ENCODE peak calls at places on chromosomes 2 and 18, in five cellular contexts. D, X, L, Q and J are unnamed samples.

GRCh38 chr18:22796069-22796468 is 137.1 kb upstream of the RBBP8 start:
- DNase-seq in Q (no peak), D (no peak), L (no peak), X (no peak), J (no peak)

GRCh38 chr2:96809951-96810782 is 5.9 kb upstream of the CNNM3 start:
- DNase-seq in D (no peak), X (no peak), L (no peak), Q (no peak), J (no peak)

GRCh38 chr2:8525582-8526402 is 156.1 kb upstream of the ID2 start:
- DNase-seq in L (no peak), D (peak; percentile 16), Q (peak; percentile 93), X (peak; percentile 53), J (peak; percentile 55)

GRCh38 chr2:51888120-51888519 is 856.2 kb upstream of the NRXN1 start:
- DNase-seq in L (no peak), Q (no peak), D (no peak), X (no peak), J (no peak)

GRCh38 chr2:3146772-3147640 is 230.6 kb downstream of the EIPR1 start:
- DNase-seq in X (no peak), D (no peak), L (no peak), Q (no peak), J (no peak)

GRCh38 chr2:165149439-165149838 is 54.4 kb downstream of the SCN3A start:
- DNase-seq in Q (no peak), L (no peak), X (no peak), D (no peak), J (no peak)

GRCh38 chr2:13542061-13542460 is 825.3 kb downstream of the TRIB2 start:
- DNase-seq in L (no peak), Q (no peak), X (no peak), D (no peak), J (no peak)

GRCh38 chr18:2529154-2529553 is 42.2 kb downstream of the METTL4 start:
- DNase-seq in D (peak; percentile 92), L (no peak), Q (no peak), X (no peak), J (peak; percentile 65)

GRCh38 chr2:235494716-235495372 is 1.0 kb downstream of the AGAP1 start:
- DNase-seq in D (peak; percentile 32), X (peak; percentile 36), L (no peak), Q (peak; percentile 56), J (no peak)

GRCh38 chr2:17166506-17166905 is 351.7 kb downstream of the RAD51AP2 start:
- DNase-seq in X (no peak), D (peak; percentile 72), Q (no peak), L (no peak), J (peak; percentile 32)

GRCh38 chr2:238187618-238188548 is 15.6 kb downstream of the ILKAP start:
- DNase-seq in Q (no peak), X (no peak), D (no peak), L (no peak), J (no peak)

GRCh38 chr2:31013311-31013710 is 124.9 kb downstream of the GALNT14 start:
- DNase-seq in L (no peak), Q (no peak), D (no peak), X (no peak), J (no peak)

GRCh38 chr2:176109226-176109954 is 2.3 kb downstream of the HOXD11 start:
- DNase-seq in X (no peak), L (no peak), Q (no peak), D (no peak), J (no peak)

GRCh38 chr18:79756143-79756500 is 41.6 kb upstream of the KCNG2 start:
- DNase-seq in X (no peak), L (no peak), D (no peak), Q (no peak), J (no peak)

GRCh38 chr2:239312741-239313246 is 88.0 kb downstream of the HDAC4 start:
- DNase-seq in L (peak; percentile 3), D (no peak), X (peak; percentile 45), Q (peak; percentile 21), J (no peak)

GRCh38 chr18:55830490-55830889 is 242.5 kb upstream of the TCF4 start:
- DNase-seq in X (no peak), Q (no peak), L (no peak), D (no peak), J (no peak)

GRCh38 chr18:76369791-76370555 is 125.1 kb downstream of the ZNF516 start:
- DNase-seq in Q (no peak), L (no peak), D (no peak), X (no peak), J (no peak)

GRCh38 chr2:42100696-42101585 is 53.1 kb downstream of the PKDCC start:
- DNase-seq in Q (peak; percentile 75), D (peak; percentile 67), X (peak; percentile 57), L (no peak), J (no peak)

GRCh38 chr2:237889811-237890210 is 30.4 kb downstream of the RAMP1 start:
- DNase-seq in X (no peak), D (no peak), Q (no peak), L (no peak), J (no peak)

GRCh38 chr2:33788044-33788443 is 188.9 kb upstream of the FAM98A start:
- DNase-seq in X (no peak), Q (no peak), L (no peak), D (no peak), J (no peak)

GRCh38 chr18:26535630-26536029 is 12.7 kb downstream of the KCTD1 start:
- DNase-seq in X (no peak), Q (no peak), D (no peak), L (no peak), J (no peak)
- H3K4me3 ChIP-seq in X (no peak overlapping the region), Q (no peak overlapping the region), D (no peak overlapping the region), L (no peak overlapping the region), J (no peak overlapping the region)

DNA sequence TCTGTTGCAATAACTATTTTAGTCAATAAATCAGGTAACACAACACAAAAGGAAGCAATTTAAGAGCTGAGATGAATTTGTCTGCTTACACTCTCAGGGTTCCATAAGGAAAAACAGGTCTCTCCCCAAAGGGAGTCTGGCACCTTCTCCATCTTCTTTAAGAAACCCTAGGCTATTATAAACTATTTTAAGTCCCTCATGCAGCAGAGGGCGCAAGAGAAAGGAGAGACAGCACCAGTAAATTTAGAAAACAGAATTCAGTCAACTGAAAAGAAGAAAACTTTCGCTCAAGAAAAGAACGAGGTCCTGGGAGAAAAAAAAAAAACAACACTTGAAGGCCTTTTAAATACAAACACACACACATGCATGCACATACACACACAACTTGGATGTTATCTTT is 19.1 kb downstream of the SULT1C4 start:
- DNase-seq in X (no peak), L (no peak), Q (no peak), D (peak; percentile 23), J (no peak)
- TF ChIP-seq CTCF in X (no peak), L (no peak), Q (no peak), D (peak; percentile 46), J (peak; percentile 8)

GRCh38 chr2:189178007-189178406 is 1.6 kb downstream of the COL5A2 start:
- DNase-seq in D (no peak), L (no peak), Q (no peak), X (no peak), J (no peak)

GRCh38 chr2:189181706-189182105 is 2.1 kb upstream of the COL5A2 start:
- DNase-seq in Q (no peak), L (no peak), X (no peak), D (no peak), J (no peak)

GRCh38 chr2:189179607-189179979 is at the start of gene COL5A2:
- DNase-seq in D (peak; percentile 94), L (no peak), X (peak; percentile 70), Q (no peak), J (peak; percentile 57)

GRCh38 chr2:189177441-189177840 is 2.1 kb downstream of the COL5A2 start:
- DNase-seq in L (no peak), Q (no peak), D (no peak), X (no peak), J (no peak)

GRCh38 chr2:189178726-189179606 is 595 bp downstream of the COL5A2 start:
- DNase-seq in L (no peak), X (peak; percentile 39), D (peak; percentile 59), Q (no peak), J (peak; percentile 21)
- H3K4me3 ChIP-seq in L (no peak overlapping the region), X (peak overlapping the region; percentile 71), D (peak overlapping the region; percentile 88), Q (peak overlapping the region; percentile 56), J (peak overlapping the region; percentile 58)

DNA sequence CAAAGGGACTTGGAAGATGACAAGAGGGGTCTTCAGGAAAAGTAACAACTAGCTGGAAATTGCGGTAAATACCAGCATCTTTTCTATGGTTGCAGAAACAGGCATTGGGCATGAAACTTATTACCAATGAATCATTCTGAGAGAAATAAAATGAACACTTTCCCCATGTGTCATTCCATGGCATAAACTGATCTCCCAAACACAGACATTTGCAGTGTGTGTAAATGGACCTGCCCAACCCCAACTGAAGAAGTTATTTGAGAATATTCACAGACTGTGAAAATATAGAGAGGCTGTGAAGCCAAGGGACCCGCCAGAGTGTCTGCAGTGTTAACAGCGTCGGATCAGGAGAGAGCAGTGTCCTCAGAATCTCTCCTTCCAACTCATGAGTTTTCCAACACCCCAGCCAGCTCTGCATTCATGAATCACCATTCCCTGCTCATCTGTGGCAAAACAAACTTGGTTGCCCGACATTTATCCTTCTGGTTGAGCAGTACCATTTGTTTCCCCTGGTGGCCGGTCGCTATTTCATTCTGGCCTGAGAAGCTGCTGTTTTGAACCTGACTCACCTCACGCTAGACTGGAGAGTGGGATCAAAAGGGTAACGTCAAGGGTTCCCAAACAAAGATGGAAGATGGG is 238.4 kb downstream of the PID1 start:
- DNase-seq in L (no peak), D (no peak), X (no peak), Q (no peak), J (no peak)
- TF ChIP-seq CTCF in L (no peak), D (no peak), X (no peak), Q (no peak), J (no peak)

DNA sequence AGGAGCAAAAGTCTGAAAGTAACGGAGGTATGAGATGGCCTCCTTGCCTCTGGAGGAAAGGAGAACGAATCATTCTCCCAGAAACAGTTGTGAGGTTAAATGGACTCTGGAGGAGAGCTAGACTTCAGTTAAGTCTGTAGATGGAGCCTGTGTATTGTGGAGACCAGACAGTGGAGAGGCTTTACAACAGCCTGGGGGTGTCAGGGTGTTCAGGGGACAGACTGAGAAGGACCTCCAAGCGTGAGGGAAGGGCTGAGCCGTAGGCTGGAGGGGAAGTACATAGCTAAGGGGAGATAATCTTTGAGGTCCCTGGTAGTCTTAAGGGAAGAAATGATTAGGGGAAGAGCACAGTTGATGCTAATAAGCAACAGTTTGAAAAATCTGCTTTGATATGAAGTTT is 76.6 kb downstream of the GALNT1 start:
- DNase-seq in D (no peak), Q (no peak), L (no peak), X (no peak), J (no peak)
- H3K4me3 ChIP-seq in D (no peak overlapping the region), Q (no peak overlapping the region), L (no peak overlapping the region), X (no peak overlapping the region), J (no peak overlapping the region)